ENCODE peak calls at places on chromosome 9, in seven cellular contexts. C is NCI-H1105; F is RCC 7860; T is iPS DF 19.7; V is uterus; K is colonic mucosa; B is naive thymus-derived CD8-positive, alpha-beta T cell. P is an unnamed sample.

GRCh38 chr9:98536542-98537173 is 172.1 kb downstream of the GABBR2 start:
- DNase-seq in F (no peak), T (peak; percentile 42), B (no peak), V (no peak), K (no peak), C (no peak), P (no peak)

GRCh38 chr9:22512495-22512894 is 65.9 kb downstream of the DMRTA1 start:
- DNase-seq in F (peak; percentile 0), T (no peak), C (no peak), B (no peak), V (no peak), K (no peak), P (no peak)

GRCh38 chr9:90998573-90998972 is 197.0 kb downstream of the SYK start:
- DNase-seq in T (no peak), V (no peak), K (peak; percentile 42), C (peak; percentile 85), B (no peak), F (no peak), P (no peak)

GRCh38 chr9:22142681-22143080 is 133.6 kb upstream of the CDKN2B start:
- DNase-seq in T (no peak), B (no peak), V (no peak), C (no peak), F (no peak), K (no peak), P (no peak)

GRCh38 chr9:93860694-93861658 is 94.2 kb downstream of the BARX1 start:
- DNase-seq in F (no peak), T (no peak), B (no peak), V (no peak), K (no peak), C (no peak), P (no peak)

GRCh38 chr9:123424552-123425225 is 68.7 kb downstream of the CRB2 start:
- DNase-seq in T (no peak), F (no peak), B (no peak), V (no peak), C (no peak), K (no peak), P (no peak)

GRCh38 chr9:32524558-32525461 is 1.2 kb downstream of the RIGI start:
- DNase-seq in T (no peak), F (no peak), C (no peak), B (no peak), V (peak; percentile 16), K (peak; percentile 24), P (no peak)

GRCh38 chr9:5482194-5482593 is 28.1 kb upstream of the PDCD1LG2 start:
- DNase-seq in F (no peak), B (no peak), V (no peak), T (no peak), K (no peak), C (no peak), P (no peak)

GRCh38 chr9:27292646-27293045 is 4.3 kb downstream of the EQTN start:
- DNase-seq in C (no peak), F (no peak), T (no peak), K (no peak), B (no peak), V (peak; percentile 66), P (no peak)

GRCh38 chr9:88991066-88992030 is at the start of gene S1PR3:
- DNase-seq in K (no peak), B (no peak), F (no peak), V (peak; percentile 70), C (peak; percentile 16), T (no peak), P (peak; percentile 82)

GRCh38 chr9:77726289-77726688 is 78.2 kb upstream of the GNA14 start:
- DNase-seq in K (no peak), C (no peak), F (no peak), T (no peak), B (no peak), V (no peak), P (no peak)

GRCh38 chr9:107119294-107119693 is 163.8 kb upstream of the RAD23B start:
- DNase-seq in F (no peak), T (no peak), C (no peak), B (no peak), V (no peak), K (no peak), P (no peak)

GRCh38 chr9:4241552-4241951 is 58.3 kb downstream of the GLIS3 start:
- DNase-seq in B (no peak), K (no peak), V (no peak), F (no peak), T (no peak), C (no peak), P (no peak)

P was measured in H54.